ENCODE peak calls at places on chromosomes 3 and 15, in six cellular contexts. M is amniotic stem cell; Q is T-helper 2 cell; O is GM18507; X is endodermal cell; J is stimulated activated effector memory CD8-positive, alpha-beta T cell treated with anti-CD3 and anti-CD28 coated beads, Interleukin-12 subunit alpha, Interleukin-12 subunit beta, amount 100 ng/mL, for 72 hours. D is an unnamed sample.

GRCh38 chr3:31008986-31009385 is 114.5 kb upstream of the GADL1 start:
- DNase-seq in M (no peak), Q (no peak), O (no peak), X (no peak), J (no peak), D (no peak)

GRCh38 chr3:194974468-194975135 is 288.9 kb downstream of the FAM43A start:
- DNase-seq in M (no peak), Q (no peak), O (no peak), X (no peak), J (no peak), D (no peak)

GRCh38 chr15:51121118-51121517 is 26.4 kb upstream of the TNFAIP8L3 start:
- DNase-seq in M (peak), Q (no peak), O (no peak), X (no peak), J (no peak), D (no peak)

GRCh38 chr3:31945738-31946052 is 35.4 kb downstream of the OSBPL10 start:
- DNase-seq in M (no peak), Q (no peak), O (no peak), X (no peak), J (no peak), D (no peak)

GRCh38 chr3:191324936-191325335 is 4.3 kb upstream of the CCDC50 start:
- DNase-seq in M (no peak), Q (no peak), O (no peak), X (no peak), J (no peak), D (no peak)

GRCh38 chr3:129673897-129674797 is 67.7 kb upstream of the PLXND1 start:
- DNase-seq in M (no peak), Q (no peak), O (no peak), X (no peak), J (no peak), D (no peak)

GRCh38 chr15:68542771-68543544 is 35.8 kb upstream of the CORO2B start:
- DNase-seq in M (peak), Q (no peak), O (no peak), X (peak), J (no peak), D (no peak)

GRCh38 chr15:66954601-66955000 is 110.8 kb upstream of the SMAD3 start:
- DNase-seq in M (no peak), Q (no peak), O (no peak), X (no peak), J (no peak), D (no peak)

GRCh38 chr15:80694624-80695098 is 449 bp upstream of the ABHD17C start:
- DNase-seq in M (no peak), Q (peak), O (no peak), X (peak), J (peak), D (peak)

GRCh38 chr3:14145670-14146380 is 21.0 kb downstream of the TMEM43 start:
- DNase-seq in M (no peak), Q (no peak), O (no peak), X (peak), J (no peak), D (peak)

GRCh38 chr15:87527875-87528274 is 728.7 kb downstream of the NTRK3 start:
- DNase-seq in M (no peak), Q (no peak), O (no peak), X (no peak), J (no peak), D (no peak)

GRCh38 chr3:124229407-124229806 is 237.5 kb upstream of the ROPN1 start:
- DNase-seq in M (no peak), Q (no peak), O (no peak), X (no peak), J (no peak), D (no peak)

GRCh38 chr3:59326246-59327024 is 276.6 kb upstream of the CFAP20DC start:
- DNase-seq in M (no peak), Q (no peak), O (no peak), X (peak), J (no peak), D (peak)

GRCh38 chr3:141370065-141370533 is 1.8 kb downstream of the ZBTB38 start:
- DNase-seq in M (no peak), Q (no peak), O (peak), X (peak), J (peak), D (peak)

GRCh38 chr3:149371723-149372114 is 5.7 kb downstream of the TM4SF1 start:
- DNase-seq in M (no peak), Q (no peak), O (no peak), X (no peak), J (no peak), D (no peak)